ENCODE peak calls at places on chromosomes 12 and 14, in seven cellular contexts. J, Z, F, W, T, C and P are unnamed samples.

GRCh38 chr12:49865782-49866135 is 22.9 kb upstream of the BCDIN3D start:
- DNase-seq in J (no peak), Z (no peak), F (no peak), W (no peak), T (no peak), C (no peak), P (no peak)

GRCh38 chr12:53063708-53064612 is 14.1 kb downstream of the TNS2 start:
- DNase-seq in J (no peak), Z (peak; percentile 12), F (no peak), W (peak; percentile 98), T (no peak), C (no peak), P (no peak)

GRCh38 chr12:60123443-60124000 is 527.7 kb downstream of the SLC16A7 start:
- DNase-seq in J (no peak), Z (no peak), F (no peak), W (peak; percentile 44), T (no peak), C (no peak), P (no peak)

GRCh38 chr14:101927859-101928258 is 36.5 kb upstream of the DYNC1H1 start:
- DNase-seq in J (no peak), Z (peak; percentile 74), F (no peak), W (peak; percentile 98), T (no peak), C (no peak), P (peak; percentile 84)

GRCh38 chr12:104909761-104910160 is 48.3 kb downstream of the SLC41A2 start:
- DNase-seq in J (no peak), Z (no peak), F (no peak), W (peak; percentile 73), T (no peak), C (no peak), P (no peak)

GRCh38 chr12:752673-753400 is 458 bp downstream of the WNK1 start:
- DNase-seq in J (peak; percentile 23), Z (no peak), F (peak; percentile 38), W (peak; percentile 36), T (peak; percentile 60), C (peak; percentile 42), P (peak; percentile 30)

GRCh38 chr12:51393676-51394545 is 2.7 kb upstream of the GALNT6 start:
- DNase-seq in J (peak; percentile 29), Z (no peak), F (no peak), W (peak; percentile 93), T (no peak), C (peak; percentile 45), P (no peak)

GRCh38 chr12:50110762-50111416 is 1.1 kb upstream of the COX14 start:
- DNase-seq in J (no peak), Z (no peak), F (peak; percentile 15), W (peak; percentile 42), T (peak; percentile 40), C (peak; percentile 12), P (peak; percentile 80)

GRCh38 chr12:52038447-52038846 is 12.8 kb upstream of the NR4A1 start:
- DNase-seq in J (no peak), Z (no peak), F (no peak), W (peak; percentile 53), T (no peak), C (no peak), P (no peak)

GRCh38 chr14:37587881-37588666 is 7.0 kb downstream of the FOXA1 start:
- DNase-seq in J (no peak), Z (no peak), F (no peak), W (no peak), T (no peak), C (no peak), P (no peak)

GRCh38 chr14:24297190-24297964 is 2.2 kb downstream of the DHRS1 start:
- DNase-seq in J (no peak), Z (no peak), F (no peak), W (peak; percentile 20), T (no peak), C (no peak), P (no peak)

GRCh38 chr14:58109761-58110160 is 42.3 kb downstream of the ARMH4 start:
- DNase-seq in J (no peak), Z (no peak), F (no peak), W (no peak), T (no peak), C (no peak), P (no peak)

GRCh38 chr12:12620730-12621315 is 9.1 kb downstream of the CREBL2 start:
- DNase-seq in J (no peak), Z (no peak), F (no peak), W (no peak), T (no peak), C (no peak), P (no peak)

GRCh38 chr12:24562761-24563392 is 386.0 kb downstream of the BCAT1 start:
- DNase-seq in J (no peak), Z (peak; percentile 14), F (peak; percentile 38), W (peak; percentile 43), T (peak; percentile 26), C (no peak), P (no peak)